ENCODE peak calls at places on chromosomes 12 and 14, in four cellular contexts. O is HepG2, S is GM12878, L is H1. V is an unnamed sample. For H3K36me3, the result is how much of the 10 kb centered on the place peaks cover.

GRCh38 chr12:107873223-107873622 is 98.7 kb downstream of the ASCL4 start:
- DNase-seq in O (no peak), S (no peak), L (no peak), V (no peak)

GRCh38 chr12:19856389-19856788 is 417.1 kb downstream of the AEBP2 start:
- DNase-seq in L (no peak), O (no peak), S (no peak), V (no peak)

GRCh38 chr12:69689638-69690037 is 9.5 kb downstream of the BEST3 start:
- DNase-seq in O (no peak), L (no peak), S (no peak), V (peak)

GRCh38 chr12:103806807-103807206 is 34.2 kb downstream of the NT5DC3 start:
- DNase-seq in L (no peak), S (no peak), O (no peak), V (no peak)

GRCh38 chr12:5254703-5255102 is 177.2 kb upstream of the NTF3 start:
- DNase-seq in O (no peak), S (no peak), L (no peak), V (no peak)

GRCh38 chr14:55301722-55302121 is 30.5 kb downstream of the FBXO34 start:
- DNase-seq in S (no peak), L (no peak), O (peak), V (no peak)

GRCh38 chr14:60648934-60649814 is at the start of gene SIX1:
- DNase-seq in L (no peak), S (no peak), O (peak), V (peak)

GRCh38 chr12:19130224-19131019 is 889 bp downstream of the PLEKHA5 start:
- DNase-seq in S (no peak), O (no peak), L (no peak), V (peak)

GRCh38 chr12:46371718-46372130 is 849 bp downstream of the SLC38A2 start:
- DNase-seq in L (no peak), S (no peak), O (no peak), V (no peak)

GRCh38 chr12:49792976-49793580 is 35.1 kb downstream of the NCKAP5L start:
- DNase-seq in S (no peak), O (no peak), L (no peak), V (no peak)

GRCh38 chr12:122980192-122981035 is at the start of gene ARL6IP4:
- DNase-seq in S (no peak), O (no peak), L (no peak), V (peak)

GRCh38 chr14:74035556-74035955 is 16.4 kb downstream of the BBOF1 start:
- DNase-seq in L (no peak), S (no peak), O (no peak), V (no peak)

GRCh38 chr14:50001999-50002925 is 109.4 kb downstream of the ARF6 start:
- DNase-seq in S (peak), O (no peak), L (no peak), V (no peak)

GRCh38 chr14:102209224-102209966 is 69.7 kb downstream of the WDR20 start:
- DNase-seq in O (peak), S (no peak), L (no peak), V (no peak)

GRCh38 chr14:97412933-97413574 is 615.9 kb downstream of the VRK1 start:
- DNase-seq in S (no peak), L (no peak), O (no peak), V (no peak)
- TF ChIP-seq ZNF274 in S (no peak), L (no peak), O (no peak), V (no peak)

DNA sequence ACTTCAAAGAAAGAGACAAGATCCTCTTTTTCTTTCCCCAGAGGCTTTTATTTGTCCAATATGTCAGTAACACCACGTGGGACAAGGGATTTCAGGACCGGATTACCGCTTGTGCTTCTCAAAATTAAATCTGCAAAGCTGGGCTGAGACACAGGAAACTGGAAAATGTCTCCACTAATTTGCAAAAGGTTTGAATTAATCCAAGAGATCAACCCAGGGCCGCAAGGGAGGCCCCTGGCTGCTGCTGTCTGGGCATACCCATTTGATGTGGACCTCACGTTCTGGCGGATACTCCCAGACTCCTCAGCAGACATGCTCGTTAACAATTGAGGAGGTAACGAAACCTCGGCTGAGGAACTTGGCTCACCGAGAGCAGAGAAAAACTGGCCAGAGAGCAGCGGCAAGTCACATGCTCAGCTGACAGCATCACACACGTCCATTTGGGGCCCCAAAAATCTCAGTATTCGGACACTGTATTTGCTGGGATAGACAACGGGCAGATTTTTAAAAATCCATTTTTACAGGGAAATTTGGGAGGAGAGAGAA is 180.6 kb downstream of the SLC15A4 start:
- DNase-seq in O (no peak), L (no peak), S (no peak), V (no peak)
- TF ChIP-seq SUZ12 in O (no peak), L (no peak), S (no peak), V (no peak)

GRCh38 chr12:51984657-51985056 is 22.1 kb upstream of the TAMALIN start:
- DNase-seq in O (no peak), S (no peak), L (no peak), V (no peak)
- H3K36me3 ChIP-seq in O (half or more), S (under half), L (under half), V (half or more)

GRCh38 chr12:6765048-6765633 is 1.0 kb upstream of the PTMS start:
- DNase-seq in L (no peak), O (no peak), S (no peak), V (no peak)

GRCh38 chr12:6764011-6764828 is 1.9 kb upstream of the PTMS start:
- DNase-seq in O (peak), S (peak), L (peak), V (peak)

GRCh38 chr12:6767301-6767591 is 1.1 kb downstream of the PTMS start:
- DNase-seq in S (no peak), L (no peak), O (no peak), V (no peak)

GRCh38 chr12:6766651-6767300 is 613 bp downstream of the PTMS start:
- DNase-seq in O (peak), S (no peak), L (no peak), V (peak)

DNA sequence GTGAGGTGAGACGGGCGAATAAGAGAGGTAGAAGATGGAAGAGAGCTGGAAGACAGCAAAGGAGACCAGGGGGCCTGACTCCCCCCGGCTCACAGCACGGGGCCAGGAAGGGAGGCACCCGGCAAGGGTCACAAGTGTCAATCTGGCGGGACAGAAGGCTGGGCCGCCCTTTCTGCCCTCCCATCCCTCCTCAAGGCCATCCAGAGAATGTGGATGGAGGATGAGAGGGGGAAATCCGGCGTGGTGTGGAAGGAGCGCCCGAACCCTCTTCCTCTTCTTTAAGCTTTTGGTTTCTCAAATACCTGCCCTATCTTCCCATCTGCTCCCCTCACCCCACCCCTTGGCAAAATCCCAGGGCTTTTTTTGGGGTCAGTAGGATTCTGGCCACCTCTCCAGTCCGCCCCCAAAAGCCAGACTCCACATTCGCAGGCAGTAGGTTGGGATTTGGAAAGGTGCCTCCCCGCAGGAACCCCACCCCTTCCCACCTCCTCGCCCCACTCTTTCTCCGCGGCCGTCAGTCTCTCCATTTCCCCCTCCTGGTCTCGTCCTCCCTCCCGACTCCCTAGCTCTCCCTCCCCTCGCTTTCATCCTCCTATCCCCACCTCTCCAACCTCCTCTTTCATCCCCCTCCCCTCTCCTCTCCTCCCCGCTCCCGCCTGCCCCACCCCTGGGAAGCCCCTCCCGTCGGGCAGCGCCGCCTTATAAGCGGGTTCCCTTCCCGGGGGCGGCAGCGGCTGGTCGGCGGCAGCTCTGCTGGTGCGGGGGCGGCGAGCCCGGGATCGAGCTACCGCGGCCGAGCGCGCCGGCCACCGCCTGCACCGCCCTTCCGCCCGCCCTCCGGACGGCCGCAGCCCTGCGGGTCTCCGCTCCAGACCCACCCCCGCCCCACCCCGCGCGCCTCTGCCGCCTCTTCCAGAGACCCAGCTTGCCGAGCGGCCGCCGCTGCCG is at the start of gene PTMS:
- DNase-seq in O (peak), L (no peak), S (no peak), V (peak)
- TF ChIP-seq ZNF274 in O (no peak), L (no peak), S (no peak), V (no peak)

V was measured in NT2/D1.